ENCODE peak calls at places on chromosomes 4 and X, in six cellular contexts. T, D, K, I, O and A are unnamed samples.

GRCh38 chr4:142350886-142351285 is 495.2 kb downstream of the INPP4B start:
- DNase-seq in I (no peak), O (peak; percentile 66), D (no peak), K (no peak), T (no peak), A (peak; percentile 41)

GRCh38 chrX:46628406-46629371 is 55.1 kb downstream of the CHST7 start:
- DNase-seq in I (peak; percentile 91), T (no peak), K (peak; percentile 91), D (peak; percentile 53), O (peak; percentile 47), A (no peak)

GRCh38 chrX:103941201-103941975 is 21.0 kb upstream of the TMSB15B start:
- DNase-seq in O (peak; percentile 37), D (no peak), I (no peak), K (no peak), T (no peak), A (peak; percentile 58)

GRCh38 chr4:174156239-174156826 is 127.1 kb downstream of the FBXO8 start:
- DNase-seq in I (no peak), K (no peak), O (peak; percentile 62), D (no peak), T (peak; percentile 23), A (peak; percentile 79)

GRCh38 chrX:81120270-81120935 is 81.3 kb downstream of the HMGN5 start:
- DNase-seq in D (no peak), I (no peak), K (no peak), T (no peak), O (no peak), A (peak; percentile 28)

GRCh38 chrX:129759576-129760061 is 20.1 kb upstream of the SASH3 start:
- DNase-seq in T (no peak), K (no peak), O (peak; percentile 18), D (peak; percentile 50), I (no peak), A (no peak)

GRCh38 chrX:129842510-129843208 is 1.0 kb downstream of the ZDHHC9 start:
- DNase-seq in D (no peak), T (peak; percentile 21), K (no peak), I (peak; percentile 68), O (peak; percentile 35), A (peak; percentile 21)

GRCh38 chr4:1206299-1207156 is 34.1 kb upstream of the SPON2 start:
- DNase-seq in I (peak; percentile 61), K (peak; percentile 76), T (no peak), O (no peak), D (peak; percentile 18), A (no peak)

GRCh38 chrX:1472975-1473374 is 20.3 kb upstream of the ASMTL start:
- DNase-seq in K (no peak), D (no peak), O (no peak), I (no peak), T (no peak), A (no peak)

GRCh38 chrX:17635231-17635630 is 102.1 kb upstream of the SCML1 start:
- DNase-seq in T (no peak), O (no peak), D (no peak), K (no peak), I (no peak), A (no peak)

GRCh38 chrX:48835524-48836329 is at the start of gene PCSK1N:
- DNase-seq in K (no peak), T (peak; percentile 88), I (no peak), D (no peak), O (no peak), A (no peak)

GRCh38 chr4:186132577-186133277 is 28.2 kb downstream of the FAM149A start:
- DNase-seq in K (no peak), D (no peak), O (peak; percentile 36), I (no peak), T (no peak), A (no peak)

GRCh38 chr4:103754844-103755243 is 35.1 kb upstream of the TACR3 start:
- DNase-seq in O (peak; percentile 87), T (peak; percentile 23), D (no peak), I (no peak), K (no peak), A (peak; percentile 2)

GRCh38 chrX:23756165-23756564 is 13.1 kb upstream of the ACOT9 start:
- DNase-seq in D (peak; percentile 46), T (peak; percentile 37), K (peak; percentile 86), O (peak; percentile 54), I (peak; percentile 68), A (peak; percentile 86)

GRCh38 chr4:145216532-145216931 is 36.1 kb upstream of the OTUD4 start:
- DNase-seq in D (no peak), I (no peak), O (peak; percentile 64), T (no peak), K (no peak), A (peak; percentile 23)

GRCh38 chr4:70895405-70895804 is 6.8 kb upstream of the MOB1B start:
- DNase-seq in I (no peak), T (peak; percentile 26), D (peak; percentile 33), K (no peak), O (no peak), A (peak; percentile 24)

GRCh38 chrX:40333344-40333743 is 235.6 kb upstream of the BCOR start:
- DNase-seq in T (no peak), D (no peak), I (no peak), O (no peak), K (no peak), A (no peak)

GRCh38 chrX:51743179-51743957 is at the start of gene GSPT2:
- DNase-seq in D (peak; percentile 72), K (peak; percentile 89), I (peak; percentile 86), O (peak; percentile 59), T (no peak), A (peak; percentile 77)
- TF ChIP-seq POLR2A in D (no peak), K (no peak), I (no peak), O (peak; percentile 58), T (no peak), A (peak; percentile 54)

GRCh38 chr4:152679414-152680281 is at the start of gene TMEM154:
- DNase-seq in I (peak; percentile 72), K (peak; percentile 91), T (no peak), O (peak; percentile 75), D (peak; percentile 60), A (peak; percentile 51)
- TF ChIP-seq POLR2A in I (no peak), K (no peak), T (no peak), O (peak; percentile 84), D (peak; percentile 48), A (no peak)

GRCh38 chrX:147911192-147912022 is at the start of gene FMR1:
- DNase-seq in I (peak; percentile 97), K (peak; percentile 98), O (peak; percentile 91), T (peak; percentile 84), D (peak; percentile 94), A (peak; percentile 94)
- TF ChIP-seq POLR2A in I (no peak), K (no peak), O (no peak), T (no peak), D (peak; percentile 53), A (peak; percentile 23)

GRCh38 chr4:184459413-184459812 is 14.9 kb downstream of the IRF2 start:
- DNase-seq in D (no peak), O (no peak), K (no peak), I (no peak), T (no peak), A (no peak)

GRCh38 chr4:184455299-184455698 is 19.1 kb downstream of the IRF2 start:
- DNase-seq in D (no peak), K (no peak), O (no peak), I (no peak), T (no peak), A (no peak)

GRCh38 chr4:184456337-184456736 is 18.0 kb downstream of the IRF2 start:
- DNase-seq in I (no peak), T (no peak), O (no peak), K (no peak), D (no peak), A (no peak)

GRCh38 chr4:184460495-184461285 is 13.7 kb downstream of the IRF2 start:
- DNase-seq in D (no peak), T (no peak), I (no peak), O (no peak), K (no peak), A (no peak)

GRCh38 chr4:184457530-184458249 is 16.7 kb downstream of the IRF2 start:
- DNase-seq in K (no peak), T (no peak), O (no peak), I (no peak), D (no peak), A (no peak)
- TF ChIP-seq POLR2A in K (no peak), T (no peak), O (no peak), I (no peak), D (no peak), A (no peak)

GRCh38 chrX:153687121-153688039 is at the start of gene SLC6A8:
- DNase-seq in D (peak; percentile 78), K (peak; percentile 92), I (peak; percentile 91), O (peak; percentile 27), T (peak; percentile 31), A (peak; percentile 77)
- TF ChIP-seq POLR2A in D (no peak), K (no peak), I (no peak), O (peak; percentile 40), T (peak; percentile 50), A (no peak)